ENCODE peak calls at places on chromosomes 11 and 22, in five cellular contexts. V, Z, S, U and F are unnamed samples.

GRCh38 chr22:46596819-46597218 is 23.4 kb upstream of the GRAMD4 start:
- DNase-seq in V (no peak), Z (no peak), S (peak), U (peak), F (no peak)

GRCh38 chr22:22235564-22235963 is 9.0 kb upstream of the VPREB1 start:
- DNase-seq in V (peak), Z (no peak), S (no peak), U (no peak), F (no peak)

GRCh38 chr11:62850911-62851806 is 11.8 kb upstream of the WDR74 start:
- DNase-seq in V (peak), Z (no peak), S (peak), U (no peak), F (no peak)

GRCh38 chr11:64283092-64283491 is 1.4 kb downstream of the BAD start:
- DNase-seq in V (no peak), Z (no peak), S (peak), U (no peak), F (no peak)

GRCh38 chr22:37529652-37530345 is 10.6 kb upstream of the CARD10 start:
- DNase-seq in V (peak), Z (no peak), S (peak), U (no peak), F (no peak)

GRCh38 chr11:27234043-27234668 is 128.9 kb downstream of the CCDC34 start:
- DNase-seq in V (peak), Z (peak), S (no peak), U (no peak), F (peak)

GRCh38 chr11:119373917-119374631 is 7.4 kb downstream of the USP2 start:
- DNase-seq in V (peak), Z (peak), S (peak), U (peak), F (peak)

GRCh38 chr11:131954146-131954545 is 583.7 kb downstream of the NTM start:
- DNase-seq in V (no peak), Z (no peak), S (no peak), U (no peak), F (no peak)

GRCh38 chr22:39545310-39546063 is 12.9 kb upstream of the RPS19BP1 start:
- DNase-seq in V (peak), Z (no peak), S (no peak), U (no peak), F (no peak)

GRCh38 chr11:65716774-65717405 is 3.7 kb downstream of the RNASEH2C start:
- DNase-seq in V (no peak), Z (no peak), S (no peak), U (no peak), F (no peak)

GRCh38 chr11:87740968-87741367 is 434.3 kb downstream of the RAB38 start:
- DNase-seq in V (no peak), Z (no peak), S (no peak), U (no peak), F (no peak)

GRCh38 chr11:71078482-71078881 is 173.9 kb downstream of the SHANK2 start:
- DNase-seq in V (no peak), Z (no peak), S (no peak), U (no peak), F (no peak)

GRCh38 chr11:68009391-68010000 is 631 bp upstream of the ALDH3B1 start:
- DNase-seq in V (peak), Z (peak), S (peak), U (no peak), F (no peak)
- H3K4me3 ChIP-seq in V (no peak), Z (no peak), S (no peak), U (peak), F (peak)

GRCh38 chr11:61816736-61817455 is at the start of gene FADS1:
- DNase-seq in V (peak), Z (peak), S (peak), U (peak), F (peak)
- TF ChIP-seq CTCF in V (peak), Z (peak), S (peak), U (peak), F (peak)

DNA sequence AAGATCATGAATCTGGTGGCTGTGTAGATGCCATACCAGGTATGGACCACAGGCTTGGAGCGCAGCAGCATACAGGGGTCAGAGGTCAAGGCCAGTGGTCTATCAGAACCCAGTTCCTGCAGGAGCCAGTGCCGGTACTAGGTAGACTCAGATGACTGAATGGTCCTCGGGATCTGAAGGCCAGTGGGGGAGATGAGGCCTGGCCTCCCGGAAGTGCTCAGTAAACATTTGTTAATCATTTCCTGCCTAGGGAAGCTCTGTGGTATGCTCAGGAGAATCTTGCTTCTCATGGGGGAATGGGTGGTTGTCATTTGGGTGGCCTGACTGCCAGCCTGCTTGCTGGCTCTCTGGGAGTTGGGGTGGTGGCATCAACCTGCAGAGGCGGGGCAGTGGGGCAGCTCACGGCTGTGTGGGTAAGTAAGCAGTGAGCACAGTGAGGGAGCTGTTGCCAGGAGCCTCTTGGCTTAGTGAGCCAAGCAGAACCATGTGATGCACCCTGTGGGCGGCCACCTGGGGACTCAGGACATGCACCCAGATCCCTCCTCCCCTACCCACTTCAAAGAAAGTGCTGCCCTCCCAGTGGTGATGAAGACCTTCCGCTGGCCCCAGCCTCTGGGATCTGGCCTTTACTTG is 33.0 kb downstream of the PTPRJ start:
- DNase-seq in V (peak), Z (no peak), S (peak), U (peak), F (no peak)
- H3K4me3 ChIP-seq in V (no peak), Z (no peak), S (no peak), U (no peak), F (no peak)

GRCh38 chr11:45180158-45180887 is 33.9 kb downstream of the PRDM11 start:
- DNase-seq in V (peak), Z (no peak), S (peak), U (peak), F (no peak)
- TF ChIP-seq CTCF in V (peak), Z (peak), S (peak), U (peak), F (peak)